ENCODE peak calls at places on chromosome 17, in five cellular contexts. S, O, R, I and A are unnamed samples.

GRCh38 chr17:5883775-5884665 is 186.2 kb upstream of the WSCD1 start:
- DNase-seq in S (no peak), O (no peak), R (no peak), I (no peak), A (no peak)

GRCh38 chr17:8019665-8020064 is 17.2 kb downstream of the GUCY2D start:
- DNase-seq in S (peak; percentile 75), O (peak; percentile 15), R (no peak), I (peak; percentile 61), A (no peak)

GRCh38 chr17:699350-699749 is 15.3 kb downstream of the VPS53 start:
- DNase-seq in S (no peak), O (no peak), R (no peak), I (no peak), A (no peak)

GRCh38 chr17:79942591-79943353 is 92.9 kb downstream of the TBC1D16 start:
- DNase-seq in S (peak; percentile 72), O (peak; percentile 18), R (peak; percentile 3), I (peak; percentile 55), A (no peak)

GRCh38 chr17:65741690-65742089 is 180.2 kb upstream of the AXIN2 start:
- DNase-seq in S (no peak), O (no peak), R (no peak), I (no peak), A (no peak)

GRCh38 chr17:21166599-21167265 is 40.0 kb downstream of the DHRS7B start:
- DNase-seq in S (no peak), O (peak; percentile 11), R (no peak), I (peak; percentile 74), A (no peak)

GRCh38 chr17:44465897-44466296 is 37.3 kb downstream of the GPATCH8 start:
- DNase-seq in S (no peak), O (no peak), R (no peak), I (no peak), A (no peak)

GRCh38 chr17:27283057-27283456 is 10.9 kb upstream of the WSB1 start:
- DNase-seq in S (no peak), O (no peak), R (no peak), I (no peak), A (no peak)

GRCh38 chr17:47634870-47635269 is 14.8 kb upstream of the KPNB1 start:
- DNase-seq in S (no peak), O (no peak), R (no peak), I (no peak), A (no peak)

GRCh38 chr17:61286449-61286848 is 113.2 kb upstream of the TBX2 start:
- DNase-seq in S (no peak), O (no peak), R (no peak), I (no peak), A (no peak)

GRCh38 chr17:47188266-47188665 is 829 bp downstream of the CDC27 start:
- DNase-seq in S (no peak), O (peak; percentile 73), R (no peak), I (peak; percentile 79), A (no peak)

GRCh38 chr17:38560503-38561318 is 45.0 kb downstream of the SRCIN1 start:
- DNase-seq in S (no peak), O (peak; percentile 42), R (peak; percentile 50), I (peak; percentile 39), A (no peak)

GRCh38 chr17:8360260-8360659 is 16.2 kb downstream of the KRABD2 start:
- DNase-seq in S (no peak), O (no peak), R (no peak), I (no peak), A (no peak)

GRCh38 chr17:8005951-8006730 is 3.7 kb downstream of the GUCY2D start:
- DNase-seq in S (peak; percentile 61), O (no peak), R (no peak), I (no peak), A (no peak)

DNA sequence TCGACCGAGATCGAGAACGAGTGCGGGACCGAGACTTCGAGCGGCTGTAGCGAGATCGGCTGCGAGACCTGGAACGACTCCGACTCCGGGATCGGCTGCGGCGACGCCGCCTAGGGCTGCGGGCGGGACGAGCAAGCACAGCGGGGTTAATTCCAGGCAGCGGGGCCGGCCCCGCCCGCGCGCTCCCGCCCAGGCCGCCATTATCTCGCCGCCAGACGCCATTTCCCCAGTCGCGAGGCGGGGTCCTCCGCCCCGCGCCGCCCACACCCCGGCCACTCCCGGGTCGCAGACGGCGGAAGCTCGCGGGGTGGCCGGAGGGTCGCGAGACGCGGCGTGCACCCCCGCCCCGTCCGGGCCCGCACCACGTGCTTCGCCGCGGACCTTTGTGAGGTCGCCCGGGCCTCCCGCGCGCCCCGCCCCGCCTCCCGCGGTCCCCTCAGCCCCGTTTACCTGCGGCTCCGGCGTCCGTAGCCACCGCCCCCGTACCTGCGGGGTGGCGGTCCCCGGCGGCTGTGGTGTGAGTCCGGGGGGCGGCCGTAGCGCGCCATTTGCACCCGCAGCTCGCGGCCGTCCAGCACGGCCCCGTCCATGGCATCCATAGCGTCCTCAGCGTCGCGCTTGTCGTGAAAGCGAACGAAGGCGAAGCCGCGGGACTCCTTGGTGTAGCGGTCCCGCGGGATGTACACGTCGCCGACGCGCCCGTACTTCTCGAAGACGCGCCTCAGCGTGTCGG is 616 bp downstream of the SRSF2 start:
- DNase-seq in S (peak; percentile 91), O (peak; percentile 60), R (peak; percentile 75), I (peak; percentile 50), A (no peak)
- TF ChIP-seq CTCF in S (peak; percentile 26), O (peak; percentile 35), R (no peak), I (no peak), A (peak; percentile 24)

GRCh38 chr17:9408381-9408780 is 167.2 kb downstream of the STX8 start:
- DNase-seq in S (no peak), O (peak; percentile 75), R (no peak), I (peak; percentile 83), A (no peak)

GRCh38 chr17:9401434-9401833 is 174.2 kb downstream of the STX8 start:
- DNase-seq in S (no peak), O (peak; percentile 78), R (no peak), I (no peak), A (no peak)

GRCh38 chr17:9403207-9403606 is 172.4 kb downstream of the STX8 start:
- DNase-seq in S (no peak), O (no peak), R (no peak), I (no peak), A (no peak)

GRCh38 chr17:9406046-9406631 is 169.5 kb downstream of the STX8 start:
- DNase-seq in S (no peak), O (peak; percentile 49), R (no peak), I (no peak), A (no peak)

DNA sequence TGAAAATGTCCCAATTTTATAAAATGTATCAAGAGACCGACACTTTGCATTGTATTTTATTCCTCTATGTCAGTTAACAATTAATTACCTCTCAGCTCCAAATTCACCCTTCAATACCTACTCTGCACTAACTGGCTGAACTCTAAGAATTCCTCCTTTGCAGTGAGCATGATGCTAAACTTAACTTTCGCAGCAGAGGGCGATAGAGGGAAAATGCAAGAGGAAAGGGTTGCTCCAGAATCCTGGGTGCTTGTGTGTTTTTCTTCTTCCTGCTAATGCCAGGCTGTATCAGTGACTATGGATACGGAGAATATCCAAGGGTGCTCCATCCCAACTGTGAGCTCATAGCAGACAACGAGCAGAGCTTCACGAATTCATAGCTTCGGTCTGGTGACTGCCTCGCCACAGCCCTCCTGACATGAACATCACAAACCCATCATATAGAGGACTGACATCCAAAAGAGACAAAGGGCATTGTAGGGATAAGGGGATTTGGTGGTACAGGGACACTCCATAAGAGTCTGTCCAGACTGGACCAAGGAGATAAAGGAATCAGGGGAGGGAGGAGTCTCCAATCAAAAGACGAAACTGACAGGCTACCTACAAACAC is 172.9 kb downstream of the STX8 start:
- DNase-seq in S (no peak), O (peak; percentile 23), R (peak; percentile 26), I (peak; percentile 56), A (no peak)
- TF ChIP-seq CTCF in S (peak; percentile 41), O (peak; percentile 37), R (peak; percentile 30), I (peak; percentile 59), A (peak; percentile 36)

GRCh38 chr17:75594499-75595283 is 7.1 kb downstream of the MYO15B start:
- DNase-seq in S (peak; percentile 62), O (no peak), R (no peak), I (no peak), A (no peak)
- TF ChIP-seq CTCF in S (no peak), O (no peak), R (no peak), I (no peak), A (no peak)

DNA sequence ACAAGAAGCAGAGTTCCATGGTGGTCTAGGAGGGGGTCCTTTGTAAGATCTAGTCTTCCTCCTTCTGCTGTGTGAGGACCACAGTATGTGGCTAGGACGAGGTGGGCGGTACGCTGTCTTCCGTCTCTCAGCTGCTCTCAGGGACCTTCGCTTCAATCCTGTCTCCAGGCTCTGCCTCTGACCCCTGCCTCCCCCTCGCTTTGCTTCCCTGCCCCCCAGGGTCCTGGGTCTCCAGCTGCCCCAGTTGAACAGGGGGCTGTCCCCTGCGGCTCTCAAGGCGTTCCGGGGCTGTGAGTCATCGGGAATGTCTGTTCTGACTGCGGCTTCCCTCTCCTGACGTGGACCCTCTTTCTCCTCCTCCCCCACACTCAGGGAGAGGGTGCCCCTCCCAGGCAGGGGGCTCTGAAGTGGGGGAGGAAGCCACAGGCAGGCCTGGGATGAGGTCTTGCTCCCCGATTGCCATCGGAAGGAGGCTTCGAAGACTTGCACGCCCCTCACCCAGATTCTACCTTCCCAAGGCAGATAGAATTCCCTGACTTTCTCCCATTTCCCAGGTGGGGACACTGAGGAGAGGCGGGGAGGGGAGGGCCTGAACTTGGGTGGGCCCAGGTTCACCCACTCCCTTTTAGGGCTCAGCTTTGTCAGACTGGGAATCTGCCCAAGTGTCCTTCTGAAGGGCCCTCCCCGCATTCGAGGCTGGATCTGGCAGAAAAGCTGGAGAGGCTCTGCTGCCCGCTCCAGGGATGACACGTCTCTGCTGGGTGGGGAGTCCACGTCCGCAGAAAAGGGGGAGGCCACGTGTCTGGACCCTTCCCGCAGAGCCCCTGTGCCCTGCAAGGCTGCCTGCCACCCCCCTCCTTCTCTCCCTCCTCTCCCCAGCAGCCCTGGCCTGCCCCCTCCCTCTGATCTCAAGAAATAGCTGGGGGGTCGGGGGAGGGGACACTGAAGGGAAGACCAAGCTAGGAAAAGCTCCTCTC is 9.1 kb upstream of the COL1A1 start:
- DNase-seq in S (no peak), O (peak; percentile 99), R (peak; percentile 60), I (peak; percentile 99), A (no peak)
- TF ChIP-seq CTCF in S (no peak), O (no peak), R (no peak), I (no peak), A (no peak)

GRCh38 chr17:10754109-10754508 is 24.3 kb upstream of the TMEM220 start:
- DNase-seq in S (no peak), O (peak; percentile 11), R (peak; percentile 37), I (peak; percentile 41), A (no peak)
- TF ChIP-seq CTCF in S (peak; percentile 18), O (peak; percentile 30), R (peak; percentile 17), I (peak; percentile 49), A (peak; percentile 45)

DNA sequence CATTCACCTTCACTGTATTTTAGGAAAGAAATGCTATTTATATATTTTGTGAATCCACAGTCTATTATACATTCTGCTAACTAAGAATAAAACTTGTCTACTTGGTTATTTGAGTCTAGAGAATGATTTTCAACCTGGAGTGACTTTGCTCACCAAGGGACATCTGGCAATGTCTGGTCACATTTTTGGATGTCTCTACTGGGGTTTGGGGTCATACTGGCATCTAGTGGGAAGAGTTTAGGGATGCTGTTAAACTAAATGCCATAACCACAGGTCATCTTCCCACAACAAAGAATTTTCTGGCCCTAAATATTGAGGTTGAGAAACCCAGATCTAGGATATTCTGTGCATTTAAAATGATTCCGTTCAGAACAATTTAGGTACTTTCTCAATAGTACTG is 26.0 kb downstream of the KCNJ16 start:
- DNase-seq in S (no peak), O (no peak), R (no peak), I (peak; percentile 21), A (no peak)
- TF ChIP-seq CTCF in S (no peak), O (peak; percentile 17), R (no peak), I (peak; percentile 12), A (peak; percentile 15)